ENCODE peak calls at places on chromosomes 7 and 10, in four cellular contexts. G is K562, Z is H1, A is HepG2. H is an unnamed sample.

GRCh38 chr7:28060371-28060950 is 120.1 kb downstream of the JAZF1 start:
- DNase-seq in A (no peak), Z (no peak), G (no peak), H (no peak)

GRCh38 chr10:125161570-125162139 is 1.3 kb upstream of the CTBP2 start:
- DNase-seq in Z (no peak), G (no peak), A (no peak), H (no peak)

GRCh38 chr7:34739651-34740300 is 81.8 kb downstream of the NPSR1 start:
- DNase-seq in A (no peak), G (no peak), Z (no peak), H (no peak)

GRCh38 chr10:118792501-118792900 is 37.7 kb upstream of the CACUL1 start:
- DNase-seq in A (no peak), Z (no peak), G (no peak), H (no peak)

GRCh38 chr10:74825033-74825370 is 1.4 kb upstream of the KAT6B start:
- DNase-seq in A (no peak), G (peak), Z (peak), H (no peak)

GRCh38 chr10:24435374-24435773 is 226.4 kb downstream of the KIAA1217 start:
- DNase-seq in A (no peak), Z (no peak), G (no peak), H (no peak)

GRCh38 chr7:149838992-149839408 is 825 bp downstream of the ZNF862 start:
- DNase-seq in Z (no peak), G (no peak), A (no peak), H (no peak)

GRCh38 chr10:72796042-72796441 is 97.5 kb upstream of the OIT3 start:
- DNase-seq in G (peak), A (no peak), Z (no peak), H (no peak)

GRCh38 chr7:91248996-91249395 is 15.2 kb upstream of the FZD1 start:
- DNase-seq in Z (no peak), G (no peak), A (no peak), H (no peak)

GRCh38 chr7:29808075-29808786 is 1.9 kb downstream of the WIPF3 start:
- DNase-seq in G (no peak), A (no peak), Z (no peak), H (no peak)

GRCh38 chr7:144656960-144657359 is 178.9 kb downstream of the TPK1 start:
- DNase-seq in G (no peak), Z (no peak), A (no peak), H (no peak)

GRCh38 chr7:128790297-128791037 is 1.3 kb upstream of the CCDC136 start:
- DNase-seq in G (no peak), A (no peak), Z (peak), H (no peak)

GRCh38 chr7:51256244-51256781 is 60.3 kb downstream of the COBL start:
- DNase-seq in Z (peak), A (no peak), G (no peak), H (no peak)

GRCh38 chr10:34861293-34862004 is 46.4 kb upstream of the PARD3 start:
- DNase-seq in A (peak), Z (no peak), G (no peak), H (no peak)

GRCh38 chr7:29408841-29409243 is 154.8 kb upstream of the PRR15 start:
- DNase-seq in A (peak), Z (peak), G (peak), H (peak)

GRCh38 chr7:101743241-101743994 is 74.0 kb upstream of the CUX1 start:
- DNase-seq in Z (peak), A (no peak), G (peak), H (no peak)

GRCh38 chr10:22714524-22715289 is at the start of gene PIP4K2A:
- DNase-seq in A (peak), G (peak), Z (peak), H (peak)

GRCh38 chr7:50699143-50699542 is 83.6 kb downstream of the GRB10 start:
- DNase-seq in Z (no peak), A (no peak), G (no peak), H (no peak)

GRCh38 chr10:78578929-78579328 is 489.8 kb upstream of the ZMIZ1 start:
- DNase-seq in A (no peak), Z (no peak), G (no peak), H (no peak)

GRCh38 chr10:132532174-132532573 is 5.4 kb upstream of the INPP5A start:
- DNase-seq in A (no peak), G (no peak), Z (no peak), H (no peak)

GRCh38 chr10:123884351-123884906 is 7.2 kb downstream of the CPXM2 start:
- DNase-seq in Z (no peak), G (no peak), A (no peak), H (no peak)

GRCh38 chr7:69898189-69898588 is 299.9 kb downstream of the AUTS2 start:
- DNase-seq in A (no peak), Z (no peak), G (no peak), H (no peak)

GRCh38 chr7:38681882-38682281 is 50.7 kb upstream of the AMPH start:
- DNase-seq in G (no peak), A (no peak), Z (no peak), H (no peak)

GRCh38 chr10:61901829-61902447 is 439 bp downstream of the ARID5B start:
- DNase-seq in A (no peak), G (peak), Z (peak), H (no peak)

GRCh38 chr7:142960955-142961512 is 1.1 kb downstream of the KEL start:
- DNase-seq in G (peak), Z (no peak), A (no peak), H (peak)

GRCh38 chr10:133130602-133131001 is 29.4 kb upstream of the KNDC1 start:
- DNase-seq in G (no peak), A (no peak), Z (no peak), H (no peak)

GRCh38 chr7:135147341-135147898 is 452 bp upstream of the TMEM140 start:
- DNase-seq in G (no peak), A (no peak), Z (no peak), H (no peak)

GRCh38 chr10:72008096-72008933 is 44.1 kb downstream of the CHST3 start:
- DNase-seq in A (peak), G (no peak), Z (no peak), H (no peak)

GRCh38 chr10:96292971-96293909 is 11.0 kb upstream of the DNTT start:
- DNase-seq in Z (no peak), A (peak), G (peak), H (peak)

GRCh38 chr10:43648392-43649148 is at the start of gene ZNF32:
- DNase-seq in G (peak), A (peak), Z (peak), H (peak)
- H3K4me3 ChIP-seq in G (peak), A (peak), Z (peak), H (peak)

DNA sequence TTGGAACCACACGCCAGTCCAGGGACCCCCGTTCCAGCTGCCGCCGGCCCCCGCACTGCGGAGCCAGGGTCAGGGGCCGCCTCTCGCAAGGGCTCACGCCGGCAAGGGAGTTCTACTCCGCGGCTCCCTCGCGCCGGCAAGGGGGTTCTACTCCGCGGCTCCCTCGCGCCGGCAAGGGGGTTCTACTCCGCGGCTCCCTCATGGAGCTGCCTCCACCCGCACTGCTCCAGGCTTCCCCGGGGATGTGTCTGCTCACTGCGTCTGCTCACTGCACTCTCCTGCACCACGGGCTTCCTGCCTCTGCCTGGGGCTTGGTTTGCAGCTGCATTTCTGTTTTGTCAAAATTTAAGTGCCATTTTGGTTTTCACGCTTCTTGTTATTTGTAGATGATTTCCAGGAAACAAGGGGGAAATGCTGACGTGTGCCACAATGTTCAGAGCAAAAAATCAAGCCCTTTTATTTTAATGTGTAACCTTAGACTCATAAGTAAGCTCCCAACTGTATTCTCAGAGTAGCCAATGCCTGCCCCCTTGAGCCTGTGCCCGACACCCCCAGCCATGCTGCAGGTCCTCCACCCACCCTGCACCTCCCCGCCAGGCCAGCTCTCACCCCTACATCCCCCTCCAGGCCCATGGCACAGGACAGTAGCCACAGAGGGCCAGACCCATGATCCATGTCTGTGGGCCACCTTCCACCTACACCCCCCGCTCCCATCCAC is 246.2 kb downstream of the MAD1L1 start:
- DNase-seq in Z (no peak), G (no peak), A (no peak), H (no peak)
- TF ChIP-seq JUND in Z (no peak), G (no peak), A (no peak), H (no peak)

GRCh38 chr7:44447874-44448425 is 42.5 kb downstream of the NUDCD3 start:
- DNase-seq in G (no peak), Z (no peak), A (no peak), H (no peak)

GRCh38 chr7:44449531-44449930 is 40.9 kb downstream of the NUDCD3 start:
- DNase-seq in Z (no peak), G (no peak), A (no peak), H (no peak)

GRCh38 chr7:44451123-44451522 is 39.3 kb downstream of the NUDCD3 start:
- DNase-seq in A (no peak), Z (no peak), G (no peak), H (no peak)

GRCh38 chr7:44448456-44448855 is 42.0 kb downstream of the NUDCD3 start:
- DNase-seq in A (no peak), G (no peak), Z (no peak), H (no peak)

DNA sequence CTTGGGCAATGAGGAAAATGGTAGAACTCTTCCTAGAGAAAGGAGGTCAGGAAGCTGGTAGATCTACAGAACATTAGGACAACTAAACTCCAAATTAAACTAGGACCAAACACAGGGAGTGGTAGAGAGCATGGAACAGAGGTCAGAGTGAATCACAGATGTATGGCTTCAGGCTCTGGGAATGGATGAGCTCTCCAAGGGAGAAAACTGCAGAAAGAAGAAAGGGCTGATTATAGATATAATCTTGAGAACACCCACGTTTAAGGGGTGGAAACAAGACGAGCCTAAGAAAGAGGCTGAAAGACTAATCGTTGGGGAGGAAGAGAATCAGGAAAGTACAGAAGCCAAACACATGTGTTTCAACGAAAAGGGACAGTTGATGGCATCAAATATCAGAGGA is 41.5 kb downstream of the NUDCD3 start:
- DNase-seq in A (no peak), G (no peak), Z (no peak), H (no peak)
- TF ChIP-seq FOSL1 in A (no peak), G (no peak), Z (no peak), H (no peak)

GRCh38 chr7:379456-380225 is 89.7 kb downstream of the FOXL3 start:
- DNase-seq in G (no peak), Z (no peak), A (no peak), H (no peak)

GRCh38 chr7:377069-378040 is 87.4 kb downstream of the FOXL3 start:
- DNase-seq in G (no peak), A (no peak), Z (no peak), H (no peak)

GRCh38 chr7:380226-380550 is 90.2 kb downstream of the FOXL3 start:
- DNase-seq in A (no peak), G (no peak), Z (peak), H (no peak)

GRCh38 chr7:378041-378420 is 88.1 kb downstream of the FOXL3 start:
- DNase-seq in G (no peak), Z (no peak), A (no peak), H (no peak)

DNA sequence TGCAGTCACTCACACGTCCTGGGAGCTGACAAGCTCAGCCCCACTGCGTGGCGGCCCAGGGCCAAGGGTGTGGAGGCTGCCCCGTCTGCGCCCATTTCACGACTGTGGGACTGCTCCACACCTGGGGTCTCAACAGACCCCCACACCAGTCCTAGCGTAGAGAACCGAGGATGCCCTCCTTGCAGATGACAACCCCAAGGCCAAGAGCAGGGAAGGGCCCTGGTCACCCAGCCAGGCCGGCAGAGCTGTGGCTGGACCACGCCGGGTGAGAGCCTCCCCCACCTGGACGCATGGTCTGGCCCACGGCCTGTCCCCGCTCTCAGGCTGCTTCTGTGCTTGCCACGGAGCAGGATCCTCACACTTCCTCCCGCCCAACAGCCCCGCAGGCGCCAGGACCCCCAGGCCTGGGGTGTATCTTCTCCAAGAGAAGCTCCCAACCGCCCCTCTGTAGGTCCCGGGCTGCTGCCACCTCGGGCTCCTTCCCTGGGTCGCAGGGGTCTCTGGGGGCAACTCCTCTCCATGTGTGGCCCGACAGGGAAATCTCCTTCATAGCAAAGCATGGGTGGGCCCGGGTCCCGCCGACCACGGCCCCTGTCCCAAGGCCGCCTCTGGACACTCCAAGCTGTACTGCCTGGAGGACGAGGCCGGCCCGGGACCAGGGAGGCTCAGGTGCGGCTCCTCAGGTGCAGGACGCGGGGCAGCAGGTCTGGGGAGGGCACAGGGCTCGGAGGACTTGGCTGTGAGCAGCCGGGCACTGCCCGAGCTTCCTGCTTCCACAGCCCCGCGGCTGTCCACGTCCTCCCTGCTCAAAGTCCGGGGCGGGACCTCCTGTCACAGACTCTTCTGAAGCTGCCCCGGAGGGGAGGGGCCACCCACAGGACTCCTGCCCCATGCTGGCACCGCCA is 88.8 kb downstream of the FOXL3 start:
- DNase-seq in G (no peak), A (no peak), Z (no peak), H (no peak)
- H3K4me3 ChIP-seq in G (no peak), A (no peak), Z (no peak), H (no peak)

GRCh38 chr10:52220947-52221346 is 93.1 kb upstream of the DKK1 start:
- DNase-seq in A (no peak), G (no peak), Z (no peak), H (no peak)

GRCh38 chr10:52217531-52217930 is 96.5 kb upstream of the DKK1 start:
- DNase-seq in Z (no peak), G (no peak), A (no peak), H (no peak)

GRCh38 chr10:52216852-52217251 is 97.2 kb upstream of the DKK1 start:
- DNase-seq in G (no peak), A (no peak), Z (no peak), H (no peak)

GRCh38 chr10:52226448-52226847 is 87.6 kb upstream of the DKK1 start:
- DNase-seq in G (no peak), A (no peak), Z (no peak), H (no peak)

DNA sequence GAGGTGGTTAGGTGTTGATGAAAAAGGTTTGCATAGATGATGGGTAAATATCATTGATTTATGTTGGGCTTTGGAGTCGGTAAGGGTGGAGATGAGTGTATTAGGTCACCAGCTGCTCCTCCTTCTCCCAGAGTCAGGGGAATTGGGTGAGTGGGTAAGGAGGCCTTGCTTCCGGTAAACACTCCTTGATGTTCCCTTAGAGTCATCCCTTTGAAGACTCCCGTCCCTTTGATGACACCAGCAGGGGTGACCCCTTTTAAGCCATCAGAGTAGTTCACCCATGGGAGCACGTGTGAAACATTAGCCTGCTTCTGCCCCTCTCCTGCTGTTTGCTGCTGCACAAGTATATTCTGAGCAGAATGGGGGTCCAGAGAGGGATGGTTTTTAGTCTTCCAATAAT is 92.1 kb upstream of the DKK1 start:
- DNase-seq in G (no peak), Z (no peak), A (peak), H (no peak)
- TF ChIP-seq JUND in G (no peak), Z (no peak), A (no peak), H (no peak)

GRCh38 chr7:84231157-84231556 is 36.6 kb upstream of the SEMA3A start:
- DNase-seq in G (no peak), Z (no peak), A (no peak), H (no peak)
- TF ChIP-seq FOSL1 in G (no peak), Z (no peak), A (no peak), H (no peak)